ENCODE peak calls at places on chromosome 20, in four cellular contexts. S is GF-D8; Q is omental fat pad; M is natural killer cell treated with Interleukin-12 subunit alpha and Interleukin-12 subunit beta and Interleukin-15 and Interleukin-18, amount 100 ng/mL, for 72 hours. Z is an unnamed sample.

GRCh38 chr20:48298851-48299484 is 513.7 kb upstream of the SULF2 start:
- DNase-seq in S (no peak), Q (no peak), M (no peak), Z (no peak)

GRCh38 chr20:43939762-43940121 is 25.1 kb downstream of the TOX2 start:
- DNase-seq in S (no peak), Q (no peak), M (no peak), Z (no peak)

GRCh38 chr20:35252037-35252461 is 25.6 kb downstream of the MMP24 start:
- DNase-seq in S (no peak), Q (no peak), M (peak; percentile 68), Z (no peak)

GRCh38 chr20:2398453-2398852 is 17.8 kb downstream of the TGM6 start:
- DNase-seq in S (no peak), Q (no peak), M (no peak), Z (no peak)

GRCh38 chr20:50048420-50049166 is 64.4 kb downstream of the UBE2V1 start:
- DNase-seq in S (peak; percentile 37), Q (no peak), M (no peak), Z (no peak)

GRCh38 chr20:3738109-3739053 is 5.9 kb downstream of the HSPA12B start:
- DNase-seq in S (no peak), Q (no peak), M (no peak), Z (no peak)

GRCh38 chr20:20425785-20426471 is 58.0 kb downstream of the INSM1 start:
- DNase-seq in S (no peak), Q (no peak), M (no peak), Z (no peak)

GRCh38 chr20:32661820-32662528 is 11.8 kb downstream of the C20orf203 start:
- DNase-seq in S (no peak), Q (no peak), M (no peak), Z (no peak)

GRCh38 chr20:2705931-2706645 is 13.5 kb downstream of the EBF4 start:
- DNase-seq in S (no peak), Q (no peak), M (no peak), Z (no peak)

Z was measured in thoracic aorta.